ENCODE peak calls at places on chromosomes 6 and 20, in ten cellular contexts. D is RWPE1; Z is heart right ventricle; B is T follicular helper cell; H is activated T-helper 9 cell treated with anti-CD3 and anti-CD28 coated beads, Interleukin-2, amount 50 U/mL, for 16 hours; T is heart left ventricle; N is CD4-positive, alpha-beta T cell; A is A673; E is Kasumi-1; L is bronchial epithelial cell. Y is an unnamed sample.

GRCh38 chr6:169530762-169531143 is 171.1 kb downstream of the WDR27 start:
- DNase-seq in N (no peak), A (no peak), D (no peak), T (no peak), Z (no peak), H (no peak), L (no peak), E (peak), B (no peak), Y (no peak)

GRCh38 chr6:52929321-52930164 is 20.0 kb upstream of the GSTA3 start:
- DNase-seq in B (no peak), N (no peak), E (no peak), T (no peak), H (no peak), D (peak), A (peak), L (peak), Z (no peak), Y (no peak)

GRCh38 chr20:59933849-59934585 is 580 bp upstream of the SYCP2 start:
- DNase-seq in L (peak), Z (peak), D (peak), T (peak), A (peak), B (peak), E (peak), H (peak), N (peak), Y (peak)

GRCh38 chr6:17589402-17590116 is 10.5 kb upstream of the FAM8A1 start:
- DNase-seq in L (peak), N (no peak), B (no peak), D (peak), E (no peak), Z (no peak), T (no peak), A (peak), H (no peak), Y (peak)

GRCh38 chr6:159978291-159979135 is 9.6 kb downstream of the IGF2R start:
- DNase-seq in H (peak), A (no peak), B (no peak), N (no peak), D (peak), Z (no peak), T (peak), L (peak), E (no peak), Y (no peak)

GRCh38 chr6:21538186-21538798 is 55.3 kb upstream of the SOX4 start:
- DNase-seq in H (no peak), N (no peak), B (no peak), D (no peak), T (no peak), E (no peak), L (peak), A (no peak), Z (no peak), Y (peak)

GRCh38 chr6:37155394-37156312 is 14.3 kb upstream of the PIM1 start:
- DNase-seq in D (no peak), H (peak), E (no peak), T (no peak), L (no peak), A (no peak), Z (no peak), B (no peak), N (no peak), Y (no peak)

GRCh38 chr20:664576-664975 is 11.0 kb downstream of the SCRT2 start:
- DNase-seq in A (no peak), L (no peak), D (no peak), T (no peak), N (no peak), B (no peak), Z (no peak), E (no peak), H (no peak), Y (no peak)

GRCh38 chr6:139600919-139601470 is 226.5 kb upstream of the CITED2 start:
- DNase-seq in L (no peak), Z (no peak), E (no peak), D (no peak), A (no peak), T (no peak), B (no peak), H (no peak), N (no peak), Y (no peak)

GRCh38 chr20:3803854-3804253 is 7.7 kb downstream of the CDC25B start:
- DNase-seq in H (no peak), N (no peak), B (no peak), D (no peak), E (no peak), T (peak), A (no peak), Z (no peak), L (no peak), Y (no peak)

GRCh38 chr6:126361832-126362231 is 21.9 kb downstream of the CENPW start:
- DNase-seq in D (no peak), E (no peak), A (no peak), Z (no peak), H (no peak), N (no peak), B (no peak), T (no peak), L (no peak), Y (no peak)

Y was measured in SK-MEL-5.